ENCODE peak calls at places on chromosomes 13 and 19, in five cellular contexts. N is breast epithelium, K is GM23248, P is adipocyte, B is mucosa of descending colon. Z is an unnamed sample. For H3K4me1, the result is how much of the 10 kb centered on the place peaks cover.

GRCh38 chr13:20407759-20408158 is 117.9 kb downstream of the CRYL1 start:
- DNase-seq in K (no peak), N (no peak), B (no peak), P (no peak), Z (no peak)

GRCh38 chr19:33438016-33438671 is 64.6 kb downstream of the CEBPG start:
- DNase-seq in N (no peak), P (no peak), B (peak), K (peak), Z (no peak)

GRCh38 chr13:100128373-100128772 is 39.5 kb downstream of the PCCA start:
- DNase-seq in K (peak), P (no peak), B (no peak), N (no peak), Z (no peak)

GRCh38 chr19:29671393-29672076 is 6.3 kb downstream of the PLEKHF1 start:
- DNase-seq in B (peak), N (peak), K (peak), P (no peak), Z (peak)

GRCh38 chr19:53157601-53158000 is 1.3 kb downstream of the ZNF347 start:
- DNase-seq in K (peak), N (no peak), B (no peak), P (peak), Z (no peak)

GRCh38 chr19:6963259-6963852 is 57.9 kb downstream of the MBD3L2B start:
- DNase-seq in P (no peak), N (no peak), B (no peak), K (no peak), Z (no peak)

GRCh38 chr19:29121684-29122083 is 91.3 kb downstream of the UQCRFS1 start:
- DNase-seq in P (no peak), N (no peak), B (no peak), K (peak), Z (no peak)

GRCh38 chr13:32315255-32316029 is at the start of the genes BRCA2 and ZAR1L:
- DNase-seq in P (peak), B (peak), N (peak), K (peak), Z (peak)

GRCh38 chr19:56491399-56491798 is 14.3 kb upstream of the ZNF667 start:
- DNase-seq in P (peak), B (no peak), N (no peak), K (peak), Z (no peak)

GRCh38 chr13:43905435-43906031 is 25.8 kb downstream of the LACC1 start:
- DNase-seq in K (peak), B (no peak), N (no peak), P (peak), Z (peak)

GRCh38 chr19:51259348-51260245 is 8.7 kb downstream of the SIGLECL1 start:
- DNase-seq in N (no peak), K (peak), B (no peak), P (peak), Z (peak)

GRCh38 chr19:3463959-3464796 is 16.1 kb downstream of the SMIM24 start:
- DNase-seq in P (no peak), B (no peak), N (no peak), K (no peak), Z (no peak)

GRCh38 chr19:42074513-42075363 is 1.2 kb upstream of the ZNF574 start:
- DNase-seq in N (peak), K (peak), P (peak), B (peak), Z (peak)

GRCh38 chr13:33487575-33488243 is 202.2 kb upstream of the STARD13 start:
- DNase-seq in P (peak), B (no peak), K (peak), N (no peak), Z (no peak)

GRCh38 chr13:59890064-59890463 is 273.7 kb downstream of the DIAPH3 start:
- DNase-seq in N (no peak), P (peak), K (peak), B (no peak), Z (no peak)

GRCh38 chr19:47723573-47723923 is 10.3 kb downstream of the EHD2 start:
- DNase-seq in K (peak), P (peak), N (peak), B (no peak), Z (peak)

GRCh38 chr13:42571895-42572294 is 2.1 kb upstream of the TNFSF11 start:
- DNase-seq in N (no peak), P (no peak), K (no peak), B (no peak), Z (no peak)

GRCh38 chr19:12208221-12208620 is 45.3 kb downstream of the ZNF136 start:
- DNase-seq in N (no peak), B (no peak), K (no peak), P (no peak), Z (no peak)

GRCh38 chr13:23794267-23795161 is 94.7 kb downstream of the MIPEP start:
- DNase-seq in K (peak), N (no peak), B (no peak), P (peak), Z (no peak)

GRCh38 chr13:113665582-113666323 is 1.3 kb upstream of the GRK1 start:
- DNase-seq in B (peak), P (no peak), K (no peak), N (no peak), Z (no peak)

GRCh38 chr19:6828698-6829633 is 56.5 kb downstream of the VAV1 start:
- DNase-seq in B (no peak), K (peak), P (no peak), N (no peak), Z (peak)

GRCh38 chr19:2337329-2337707 is 8.8 kb downstream of the SPPL2B start:
- DNase-seq in P (no peak), K (peak), N (no peak), B (no peak), Z (peak)

GRCh38 chr13:93460005-93460404 is 233.4 kb downstream of the GPC6 start:
- DNase-seq in P (no peak), B (no peak), N (no peak), K (no peak), Z (no peak)

GRCh38 chr19:43479961-43480561 is 14.7 kb upstream of the LYPD3 start:
- DNase-seq in K (no peak), P (no peak), B (no peak), N (no peak), Z (no peak)

GRCh38 chr19:45999653-46000121 is 4.4 kb downstream of the CCDC61 start:
- DNase-seq in N (no peak), K (peak), B (peak), P (peak), Z (no peak)

GRCh38 chr13:23695711-23696512 is 125.7 kb downstream of the TNFRSF19 start:
- DNase-seq in K (no peak), B (peak), N (no peak), P (no peak), Z (no peak)

GRCh38 chr13:74056829-74057564 is 77.2 kb downstream of the KLF12 start:
- DNase-seq in P (peak), N (no peak), B (no peak), K (no peak), Z (no peak)

GRCh38 chr13:99658266-99658991 is 157.2 kb downstream of the TM9SF2 start:
- DNase-seq in K (peak), N (peak), B (peak), P (peak), Z (peak)

GRCh38 chr13:85520445-85520844 is 278.8 kb downstream of the SLITRK6 start:
- DNase-seq in K (no peak), P (peak), B (no peak), N (no peak), Z (no peak)

GRCh38 chr13:81927347-81927746 is 1586.4 kb upstream of the SPRY2 start:
- DNase-seq in N (no peak), K (no peak), B (no peak), P (no peak), Z (no peak)

GRCh38 chr19:58089846-58090245 is 8.2 kb downstream of the ZSCAN18 start:
- DNase-seq in N (no peak), B (no peak), P (no peak), K (no peak), Z (no peak)

DNA sequence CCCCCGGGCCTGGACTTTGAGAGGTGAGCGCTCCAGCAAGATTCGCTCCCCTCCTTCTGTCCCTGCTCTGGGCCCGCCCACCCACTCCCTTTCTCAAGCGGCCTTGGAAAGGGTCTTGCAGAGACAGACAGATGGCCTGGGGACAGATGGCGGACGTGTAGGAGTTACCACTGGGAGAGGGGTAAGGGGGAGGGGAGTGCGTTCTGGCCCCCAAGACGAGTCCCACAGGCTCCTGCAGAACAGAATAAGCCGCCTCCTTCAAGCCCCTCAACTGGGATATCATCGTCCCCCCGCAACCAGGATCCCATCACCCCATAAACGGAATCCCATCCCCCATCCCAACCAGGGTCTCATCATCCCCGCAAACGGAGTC is 3.6 kb upstream of the TNFAIP8L1 start:
- DNase-seq in K (no peak), B (no peak), N (no peak), P (no peak), Z (no peak)
- H3K4me1 ChIP-seq in K (under half), B (under half), N (under half), P (under half), Z (under half)

GRCh38 chr13:39952244-39953233 is 297.1 kb downstream of the COG6 start:
- DNase-seq in N (no peak), P (no peak), B (no peak), K (peak), Z (no peak)
- H3K4me3 ChIP-seq in N (no peak), P (no peak), B (no peak), K (no peak), Z (no peak)

GRCh38 chr19:4829001-4829712 is 2.4 kb downstream of the TICAM1 start:
- DNase-seq in N (no peak), B (peak), K (no peak), P (no peak), Z (no peak)
- H3K4me1 ChIP-seq in N (under half), B (under half), K (under half), P (under half), Z (under half)

GRCh38 chr13:108266316-108266936 is 3.1 kb upstream of the TNFSF13B start:
- DNase-seq in B (no peak), P (no peak), K (no peak), N (no peak), Z (no peak)
- H3K4me3 ChIP-seq in B (no peak), P (no peak), K (no peak), N (no peak), Z (no peak)

GRCh38 chr13:110297771-110298170 is 9.2 kb downstream of the COL4A1 start:
- DNase-seq in K (no peak), B (no peak), P (no peak), N (no peak), Z (no peak)

GRCh38 chr13:110297011-110297410 is 9.9 kb downstream of the COL4A1 start:
- DNase-seq in B (no peak), P (no peak), K (no peak), N (no peak), Z (no peak)

GRCh38 chr13:110300090-110300815 is 6.7 kb downstream of the COL4A1 start:
- DNase-seq in P (peak), K (no peak), N (no peak), B (no peak), Z (no peak)

GRCh38 chr13:110298566-110299321 is 8.2 kb downstream of the COL4A1 start:
- DNase-seq in N (no peak), P (peak), B (no peak), K (no peak), Z (no peak)

GRCh38 chr13:110298221-110298565 is 8.8 kb downstream of the COL4A1 start:
- DNase-seq in N (no peak), B (no peak), K (no peak), P (no peak), Z (no peak)
- H3K4me1 ChIP-seq in N (under half), B (under half), K (under half), P (half or more), Z (under half)

GRCh38 chr19:5251096-5252065 is 89.2 kb downstream of the PTPRS start:
- DNase-seq in B (no peak), P (no peak), K (no peak), N (no peak), Z (no peak)

GRCh38 chr19:5247957-5248705 is 92.5 kb downstream of the PTPRS start:
- DNase-seq in P (no peak), K (no peak), B (no peak), N (no peak), Z (no peak)

GRCh38 chr19:5253403-5254110 is 87.1 kb downstream of the PTPRS start:
- DNase-seq in K (peak), P (no peak), B (no peak), N (no peak), Z (no peak)

GRCh38 chr19:5249526-5249925 is 91.1 kb downstream of the PTPRS start:
- DNase-seq in P (no peak), B (no peak), N (no peak), K (no peak), Z (no peak)

DNA sequence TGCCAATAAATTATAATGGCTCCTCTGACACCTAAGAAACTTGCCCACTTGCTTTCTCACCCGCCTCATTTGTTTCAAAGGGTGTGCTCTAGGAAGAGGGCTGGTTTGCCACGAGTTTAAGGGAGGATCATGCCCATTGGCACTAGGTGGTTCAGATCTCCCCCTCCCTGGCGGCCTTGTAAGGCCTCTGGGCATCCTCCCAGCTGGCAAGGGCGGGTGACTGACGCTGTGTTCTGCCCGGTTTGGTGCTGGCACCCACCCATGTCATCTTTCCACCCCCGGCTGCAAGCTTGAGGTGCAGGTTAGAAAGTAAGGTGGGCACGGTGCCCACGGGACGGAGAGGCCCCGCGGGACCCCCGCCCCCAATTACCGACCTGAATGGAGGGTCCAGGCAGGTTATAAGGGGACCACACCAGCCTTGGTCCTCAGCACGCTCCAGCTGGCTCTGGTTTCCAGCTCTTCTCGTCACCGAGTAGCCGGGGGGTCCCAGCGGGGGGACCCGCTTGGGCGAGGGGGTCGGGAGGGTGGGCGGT is 90.4 kb downstream of the PTPRS start:
- DNase-seq in K (no peak), B (no peak), P (no peak), N (no peak), Z (no peak)
- H3K4me3 ChIP-seq in K (no peak), B (no peak), P (no peak), N (no peak), Z (no peak)

GRCh38 chr13:44932171-44932849 is 57.0 kb downstream of the NUFIP1 start:
- DNase-seq in P (peak), K (peak), B (no peak), N (no peak), Z (no peak)
- H3K4me1 ChIP-seq in P (under half), K (under half), B (under half), N (under half), Z (under half)

GRCh38 chr13:67227131-67227983 is 2.8 kb downstream of the PCDH9 start:
- DNase-seq in K (no peak), B (no peak), P (no peak), N (no peak), Z (no peak)
- H3K4me3 ChIP-seq in K (no peak), B (no peak), P (peak), N (no peak), Z (no peak)

GRCh38 chr13:110702089-110702488 is 3.8 kb downstream of the CARS2 start:
- DNase-seq in P (no peak), N (no peak), K (peak), B (no peak), Z (no peak)

GRCh38 chr13:110702591-110703526 is 3.1 kb downstream of the CARS2 start:
- DNase-seq in K (peak), B (no peak), P (no peak), N (no peak), Z (no peak)

GRCh38 chr13:110705356-110705825 is 525 bp downstream of the CARS2 start:
- DNase-seq in P (no peak), K (no peak), B (no peak), N (no peak), Z (no peak)

GRCh38 chr13:110706570-110707378 is 858 bp upstream of the CARS2 start:
- DNase-seq in N (no peak), P (no peak), K (no peak), B (no peak), Z (no peak)

GRCh38 chr13:110705826-110706569 is at the start of gene CARS2:
- DNase-seq in B (peak), K (peak), P (peak), N (peak), Z (peak)
- H3K4me1 ChIP-seq in B (under half), K (under half), P (under half), N (under half), Z (under half)

Z was measured in DND-41.